ENCODE peak calls at places on chromosomes 5 and 9, in seven cellular contexts. One of them, this sample, is unnamed.

GRCh38 chr9:85743290-85744128 is 1.8 kb upstream of the AGTPBP1 start:
- DNase-seq in activated CD4-positive, alpha-beta T cell treated with anti-CD3 and anti-CD28 coated beads, Interleukin-2, amount 50 U/mL, for 24 hours: no peak
- DNase-seq in naive thymus-derived CD8-positive, alpha-beta T cell: no peak
- DNase-seq in bronchial epithelial cell: peak
- DNase-seq in upper lobe of right lung: peak
- DNase-seq in GM12891: no peak
- DNase-seq in endothelial cell: no peak
- DNase-seq in this sample: no peak

GRCh38 chr5:1536298-1537165 is 12.8 kb upstream of the LPCAT1 start:
- DNase-seq in endothelial cell: no peak
- DNase-seq in naive thymus-derived CD8-positive, alpha-beta T cell: peak
- DNase-seq in GM12891: peak
- DNase-seq in activated CD4-positive, alpha-beta T cell treated with anti-CD3 and anti-CD28 coated beads, Interleukin-2, amount 50 U/mL, for 24 hours: peak
- DNase-seq in upper lobe of right lung: peak
- DNase-seq in bronchial epithelial cell: no peak
- DNase-seq in this sample: peak

GRCh38 chr5:57313716-57314115 is 139.9 kb downstream of the GPBP1 start:
- DNase-seq in bronchial epithelial cell: peak
- DNase-seq in naive thymus-derived CD8-positive, alpha-beta T cell: no peak
- DNase-seq in activated CD4-positive, alpha-beta T cell treated with anti-CD3 and anti-CD28 coated beads, Interleukin-2, amount 50 U/mL, for 24 hours: no peak
- DNase-seq in endothelial cell: no peak
- DNase-seq in upper lobe of right lung: no peak
- DNase-seq in GM12891: no peak
- DNase-seq in this sample: no peak

GRCh38 chr9:34988218-34989055 is 1.1 kb upstream of the DNAJB5 start:
- DNase-seq in bronchial epithelial cell: peak
- DNase-seq in naive thymus-derived CD8-positive, alpha-beta T cell: peak
- DNase-seq in GM12891: no peak
- DNase-seq in upper lobe of right lung: no peak
- DNase-seq in endothelial cell: peak
- DNase-seq in activated CD4-positive, alpha-beta T cell treated with anti-CD3 and anti-CD28 coated beads, Interleukin-2, amount 50 U/mL, for 24 hours: no peak
- DNase-seq in this sample: peak

GRCh38 chr5:142391031-142391872 is 66.4 kb upstream of the SPRY4 start:
- DNase-seq in activated CD4-positive, alpha-beta T cell treated with anti-CD3 and anti-CD28 coated beads, Interleukin-2, amount 50 U/mL, for 24 hours: no peak
- DNase-seq in endothelial cell: no peak
- DNase-seq in upper lobe of right lung: no peak
- DNase-seq in naive thymus-derived CD8-positive, alpha-beta T cell: no peak
- DNase-seq in bronchial epithelial cell: no peak
- DNase-seq in GM12891: no peak
- DNase-seq in this sample: peak

GRCh38 chr5:88881566-88881965 is 1.4 kb downstream of the MEF2C start:
- DNase-seq in endothelial cell: no peak
- DNase-seq in naive thymus-derived CD8-positive, alpha-beta T cell: no peak
- DNase-seq in upper lobe of right lung: no peak
- DNase-seq in activated CD4-positive, alpha-beta T cell treated with anti-CD3 and anti-CD28 coated beads, Interleukin-2, amount 50 U/mL, for 24 hours: no peak
- DNase-seq in GM12891: no peak
- DNase-seq in bronchial epithelial cell: no peak
- DNase-seq in this sample: no peak

GRCh38 chr5:96997265-96997859 is 61.5 kb downstream of the LNPEP start:
- DNase-seq in upper lobe of right lung: no peak
- DNase-seq in bronchial epithelial cell: peak
- DNase-seq in GM12891: no peak
- DNase-seq in endothelial cell: peak
- DNase-seq in activated CD4-positive, alpha-beta T cell treated with anti-CD3 and anti-CD28 coated beads, Interleukin-2, amount 50 U/mL, for 24 hours: peak
- DNase-seq in naive thymus-derived CD8-positive, alpha-beta T cell: peak
- DNase-seq in this sample: no peak

GRCh38 chr9:112502177-112502946 is 15.7 kb downstream of the KIAA1958 start:
- DNase-seq in GM12891: no peak
- DNase-seq in upper lobe of right lung: no peak
- DNase-seq in endothelial cell: no peak
- DNase-seq in activated CD4-positive, alpha-beta T cell treated with anti-CD3 and anti-CD28 coated beads, Interleukin-2, amount 50 U/mL, for 24 hours: no peak
- DNase-seq in naive thymus-derived CD8-positive, alpha-beta T cell: no peak
- DNase-seq in bronchial epithelial cell: peak
- DNase-seq in this sample: no peak

GRCh38 chr5:43066231-43066798 is 26.2 kb upstream of the ANXA2R start:
- DNase-seq in GM12891: peak
- DNase-seq in activated CD4-positive, alpha-beta T cell treated with anti-CD3 and anti-CD28 coated beads, Interleukin-2, amount 50 U/mL, for 24 hours: peak
- DNase-seq in bronchial epithelial cell: peak
- DNase-seq in endothelial cell: peak
- DNase-seq in upper lobe of right lung: peak
- DNase-seq in naive thymus-derived CD8-positive, alpha-beta T cell: peak
- DNase-seq in this sample: peak

This sample was measured in mesenteric fat pad.